ENCODE peak calls at places on chromosomes 2 and 18, in six cellular contexts. One of them, this sample, is unnamed.

GRCh38 chr2:99448556-99448955 is 41.3 kb downstream of the REV1 start:
- DNase-seq in mesenchymal stem cell: peak; percentile 30
- DNase-seq in H1: no peak
- DNase-seq in trophoblast cell: no peak
- DNase-seq in neuronal stem cell: no peak
- DNase-seq in IMR-90: peak; percentile 53
- DNase-seq in this sample: no peak

GRCh38 chr2:181354626-181355025 is 102.6 kb upstream of the ITGA4 start:
- DNase-seq in IMR-90: peak; percentile 63
- DNase-seq in trophoblast cell: peak; percentile 7
- DNase-seq in mesenchymal stem cell: peak; percentile 55
- DNase-seq in neuronal stem cell: no peak
- DNase-seq in H1: no peak
- DNase-seq in this sample: no peak

GRCh38 chr18:21897811-21898210 is 157.2 kb downstream of the MIB1 start:
- DNase-seq in neuronal stem cell: peak; percentile 63
- DNase-seq in IMR-90: peak; percentile 42
- DNase-seq in mesenchymal stem cell: peak; percentile 63
- DNase-seq in H1: peak; percentile 43
- DNase-seq in trophoblast cell: peak; percentile 75
- DNase-seq in this sample: peak; percentile 79

GRCh38 chr18:8814206-8814605 is 108.8 kb downstream of the MTCL1 start:
- DNase-seq in neuronal stem cell: no peak
- DNase-seq in H1: no peak
- DNase-seq in trophoblast cell: no peak
- DNase-seq in IMR-90: peak; percentile 76
- DNase-seq in mesenchymal stem cell: no peak
- DNase-seq in this sample: no peak

GRCh38 chr2:80302465-80303005 is 2.0 kb downstream of the LRRTM1 start:
- DNase-seq in H1: no peak
- DNase-seq in neuronal stem cell: no peak
- DNase-seq in mesenchymal stem cell: no peak
- DNase-seq in IMR-90: no peak
- DNase-seq in trophoblast cell: no peak
- DNase-seq in this sample: peak; percentile 27

GRCh38 chr2:54054271-54054670 is 61.1 kb upstream of the ACYP2 start:
- DNase-seq in mesenchymal stem cell: no peak
- DNase-seq in trophoblast cell: no peak
- DNase-seq in neuronal stem cell: no peak
- DNase-seq in H1: no peak
- DNase-seq in IMR-90: no peak
- DNase-seq in this sample: no peak

GRCh38 chr18:13647761-13648160 is 78.6 kb downstream of the FAM210A start:
- DNase-seq in IMR-90: no peak
- DNase-seq in mesenchymal stem cell: no peak
- DNase-seq in neuronal stem cell: no peak
- DNase-seq in H1: no peak
- DNase-seq in trophoblast cell: no peak
- DNase-seq in this sample: no peak

GRCh38 chr2:111678161-111678560 is 205.8 kb downstream of the ANAPC1 start:
- DNase-seq in IMR-90: no peak
- DNase-seq in H1: no peak
- DNase-seq in mesenchymal stem cell: no peak
- DNase-seq in trophoblast cell: no peak
- DNase-seq in neuronal stem cell: no peak
- DNase-seq in this sample: no peak

GRCh38 chr2:234649951-234650350 is 153.1 kb upstream of the ARL4C start:
- DNase-seq in IMR-90: no peak
- DNase-seq in H1: no peak
- DNase-seq in mesenchymal stem cell: no peak
- DNase-seq in neuronal stem cell: no peak
- DNase-seq in trophoblast cell: no peak
- DNase-seq in this sample: peak; percentile 95

GRCh38 chr18:44238449-44238848 is 442.2 kb upstream of the SETBP1 start:
- DNase-seq in trophoblast cell: peak; percentile 7
- DNase-seq in neuronal stem cell: no peak
- DNase-seq in mesenchymal stem cell: no peak
- DNase-seq in IMR-90: no peak
- DNase-seq in H1: no peak
- DNase-seq in this sample: no peak

GRCh38 chr18:43116699-43117294 is 1.3 kb upstream of the RIT2 start:
- DNase-seq in mesenchymal stem cell: no peak
- DNase-seq in IMR-90: no peak
- DNase-seq in H1: no peak
- DNase-seq in neuronal stem cell: no peak
- DNase-seq in trophoblast cell: no peak
- DNase-seq in this sample: no peak

GRCh38 chr18:63199743-63200241 is 119.8 kb downstream of the BCL2 start:
- DNase-seq in trophoblast cell: no peak
- DNase-seq in IMR-90: no peak
- DNase-seq in H1: no peak
- DNase-seq in mesenchymal stem cell: no peak
- DNase-seq in neuronal stem cell: no peak
- DNase-seq in this sample: no peak

GRCh38 chr2:41927581-41928260 is 120.1 kb upstream of the PKDCC start:
- DNase-seq in H1: no peak
- DNase-seq in trophoblast cell: no peak
- DNase-seq in mesenchymal stem cell: no peak
- DNase-seq in neuronal stem cell: no peak
- DNase-seq in IMR-90: no peak
- DNase-seq in this sample: no peak

GRCh38 chr18:38174594-38174993 is 609.0 kb upstream of the CELF4 start:
- DNase-seq in trophoblast cell: no peak
- DNase-seq in IMR-90: no peak
- DNase-seq in neuronal stem cell: no peak
- DNase-seq in H1: no peak
- DNase-seq in mesenchymal stem cell: no peak
- DNase-seq in this sample: no peak

GRCh38 chr2:128513416-128514283 is 195.0 kb upstream of the HS6ST1 start:
- DNase-seq in IMR-90: no peak
- DNase-seq in trophoblast cell: peak; percentile 13
- DNase-seq in neuronal stem cell: no peak
- DNase-seq in H1: no peak
- DNase-seq in mesenchymal stem cell: no peak
- DNase-seq in this sample: no peak

GRCh38 chr2:157596992-157597681 is 31.5 kb downstream of the ACVR1C start:
- DNase-seq in IMR-90: peak; percentile 1
- DNase-seq in trophoblast cell: peak; percentile 19
- DNase-seq in mesenchymal stem cell: peak; percentile 20
- DNase-seq in H1: peak; percentile 21
- DNase-seq in neuronal stem cell: peak; percentile 14
- DNase-seq in this sample: peak; percentile 69

GRCh38 chr18:40348196-40348595 is 1606.8 kb upstream of the PIK3C3 start:
- DNase-seq in trophoblast cell: no peak
- DNase-seq in mesenchymal stem cell: no peak
- DNase-seq in H1: no peak
- DNase-seq in IMR-90: no peak
- DNase-seq in neuronal stem cell: no peak
- DNase-seq in this sample: no peak

GRCh38 chr2:189534854-189535253 is 45.7 kb downstream of the SLC40A1 start:
- DNase-seq in IMR-90: peak; percentile 78
- DNase-seq in trophoblast cell: no peak
- DNase-seq in neuronal stem cell: no peak
- DNase-seq in H1: no peak
- DNase-seq in mesenchymal stem cell: peak; percentile 65
- DNase-seq in this sample: no peak

GRCh38 chr2:144466637-144467036 is 53.3 kb downstream of the ZEB2 start:
- DNase-seq in mesenchymal stem cell: no peak
- DNase-seq in neuronal stem cell: no peak
- DNase-seq in trophoblast cell: no peak
- DNase-seq in IMR-90: no peak
- DNase-seq in H1: no peak
- DNase-seq in this sample: no peak

GRCh38 chr2:234218261-234219180 is 168.0 kb downstream of the SPP2 start:
- DNase-seq in IMR-90: no peak
- DNase-seq in neuronal stem cell: no peak
- DNase-seq in trophoblast cell: no peak
- DNase-seq in mesenchymal stem cell: peak; percentile 6
- DNase-seq in H1: no peak
- DNase-seq in this sample: no peak

GRCh38 chr2:188776634-188777033 is 197.5 kb upstream of the COL3A1 start:
- DNase-seq in H1: no peak
- DNase-seq in trophoblast cell: peak; percentile 83
- DNase-seq in IMR-90: peak; percentile 93
- DNase-seq in neuronal stem cell: no peak
- DNase-seq in mesenchymal stem cell: peak; percentile 69
- DNase-seq in this sample: no peak

GRCh38 chr18:27415495-27415894 is 230.4 kb upstream of the CHST9 start:
- DNase-seq in trophoblast cell: no peak
- DNase-seq in neuronal stem cell: no peak
- DNase-seq in IMR-90: no peak
- DNase-seq in H1: no peak
- DNase-seq in mesenchymal stem cell: no peak
- DNase-seq in this sample: no peak

GRCh38 chr2:181977661-181978350 is 7.8 kb upstream of the PPP1R1C start:
- DNase-seq in trophoblast cell: peak; percentile 98
- DNase-seq in neuronal stem cell: no peak
- DNase-seq in H1: no peak
- DNase-seq in IMR-90: peak; percentile 76
- DNase-seq in mesenchymal stem cell: peak; percentile 57
- DNase-seq in this sample: peak; percentile 10

GRCh38 chr2:231198291-231199173 is at the start of gene ARMC9:
- DNase-seq in neuronal stem cell: peak; percentile 77
- DNase-seq in trophoblast cell: peak; percentile 76
- DNase-seq in IMR-90: peak; percentile 51
- DNase-seq in H1: no peak
- DNase-seq in mesenchymal stem cell: peak; percentile 77
- DNase-seq in this sample: peak; percentile 89
- H3K18ac ChIP-seq in neuronal stem cell: peak within 1 kb of the TSS; percentile 98
- H3K18ac ChIP-seq in trophoblast cell: peak within 1 kb of the TSS; percentile 2
- H3K18ac ChIP-seq in IMR-90: peak within 1 kb of the TSS; percentile 84
- H3K18ac ChIP-seq in H1: peak within 1 kb of the TSS; percentile 97
- H3K18ac ChIP-seq in mesenchymal stem cell: peak within 1 kb of the TSS; percentile 99
- H3K18ac ChIP-seq in this sample: no peak within 1 kb of the TSS

DNA sequence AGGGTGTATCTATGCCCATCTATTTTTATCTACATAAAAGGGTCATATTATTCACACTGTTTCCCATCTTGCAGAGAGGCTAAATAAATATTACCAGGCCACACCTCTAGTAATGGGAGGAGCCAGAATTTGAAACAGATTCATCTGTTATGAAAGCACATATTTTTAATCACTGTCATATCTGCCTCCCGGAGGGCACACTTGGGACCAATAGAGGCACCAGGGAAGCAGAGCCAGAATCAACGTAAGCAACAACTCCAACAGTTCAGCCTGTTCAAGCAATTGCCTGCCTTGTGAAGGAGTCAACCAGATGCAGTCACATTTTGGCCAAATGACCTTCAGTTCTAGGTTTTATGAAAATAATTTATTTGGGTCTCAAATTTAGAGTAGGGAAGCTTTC is 376.8 kb downstream of the TSN start:
- DNase-seq in trophoblast cell: no peak
- DNase-seq in H1: no peak
- DNase-seq in neuronal stem cell: no peak
- DNase-seq in mesenchymal stem cell: no peak
- DNase-seq in IMR-90: no peak
- DNase-seq in this sample: no peak
- H3K4me3 ChIP-seq in trophoblast cell: no peak overlapping the region
- H3K4me3 ChIP-seq in H1: no peak overlapping the region
- H3K4me3 ChIP-seq in neuronal stem cell: no peak overlapping the region
- H3K4me3 ChIP-seq in mesenchymal stem cell: no peak overlapping the region
- H3K4me3 ChIP-seq in IMR-90: no peak overlapping the region
- H3K4me3 ChIP-seq in this sample: no peak overlapping the region

GRCh38 chr2:202064206-202064880 is 8.7 kb upstream of the KIAA2012 start:
- DNase-seq in H1: no peak
- DNase-seq in IMR-90: peak; percentile 94
- DNase-seq in neuronal stem cell: peak; percentile 75
- DNase-seq in trophoblast cell: no peak
- DNase-seq in mesenchymal stem cell: peak; percentile 77
- DNase-seq in this sample: peak; percentile 32
- H2BK120ac ChIP-seq in H1: no peak overlapping the region
- H2BK120ac ChIP-seq in IMR-90: peak overlapping the region; percentile 75
- H2BK120ac ChIP-seq in neuronal stem cell: no peak overlapping the region
- H2BK120ac ChIP-seq in trophoblast cell: no peak overlapping the region
- H2BK120ac ChIP-seq in mesenchymal stem cell: no peak overlapping the region
- H2BK120ac ChIP-seq in this sample: no peak overlapping the region

GRCh38 chr2:46230115-46230571 is 67.1 kb upstream of the EPAS1 start:
- DNase-seq in neuronal stem cell: no peak
- DNase-seq in H1: peak; percentile 15
- DNase-seq in mesenchymal stem cell: no peak
- DNase-seq in IMR-90: no peak
- DNase-seq in trophoblast cell: peak; percentile 96
- DNase-seq in this sample: peak; percentile 43
- H3K18ac ChIP-seq in neuronal stem cell: peak overlapping the region; percentile 27
- H3K18ac ChIP-seq in H1: peak overlapping the region; percentile 76
- H3K18ac ChIP-seq in mesenchymal stem cell: no peak overlapping the region
- H3K18ac ChIP-seq in IMR-90: no peak overlapping the region
- H3K18ac ChIP-seq in trophoblast cell: peak overlapping the region; percentile 85
- H3K18ac ChIP-seq in this sample: peak overlapping the region; percentile 46

DNA sequence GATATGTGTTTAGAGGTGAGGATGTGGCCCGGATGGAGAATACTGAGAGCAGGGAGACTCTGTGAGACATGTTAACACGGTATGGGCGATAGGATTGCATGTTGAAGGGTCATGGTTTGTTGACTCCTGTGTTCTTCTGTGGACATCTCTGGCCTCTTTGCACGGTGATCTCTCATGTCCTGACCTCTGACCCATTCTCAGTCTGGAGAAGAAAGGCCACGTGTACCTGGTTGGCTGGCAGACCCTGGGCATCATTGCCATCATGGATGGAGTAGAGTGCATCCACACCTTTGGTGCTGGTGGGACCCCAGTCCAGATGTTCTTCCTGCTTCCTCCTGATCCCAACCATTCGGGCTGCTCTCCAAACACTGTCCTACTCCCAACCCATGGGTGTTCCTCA is 9.9 kb downstream of the GCKR start:
- DNase-seq in neuronal stem cell: no peak
- DNase-seq in trophoblast cell: no peak
- DNase-seq in IMR-90: no peak
- DNase-seq in mesenchymal stem cell: no peak
- DNase-seq in H1: no peak
- DNase-seq in this sample: no peak
- H3K4me3 ChIP-seq in neuronal stem cell: no peak overlapping the region
- H3K4me3 ChIP-seq in trophoblast cell: no peak overlapping the region
- H3K4me3 ChIP-seq in IMR-90: no peak overlapping the region
- H3K4me3 ChIP-seq in mesenchymal stem cell: no peak overlapping the region
- H3K4me3 ChIP-seq in H1: no peak overlapping the region
- H3K4me3 ChIP-seq in this sample: no peak overlapping the region

GRCh38 chr18:35851286-35851967 is 121.1 kb upstream of the RMP24 start:
- DNase-seq in IMR-90: no peak
- DNase-seq in H1: peak; percentile 81
- DNase-seq in trophoblast cell: no peak
- DNase-seq in mesenchymal stem cell: no peak
- DNase-seq in neuronal stem cell: no peak
- DNase-seq in this sample: peak; percentile 94
- H2BK120ac ChIP-seq in IMR-90: no peak overlapping the region
- H2BK120ac ChIP-seq in H1: peak overlapping the region; percentile 93
- H2BK120ac ChIP-seq in trophoblast cell: no peak overlapping the region
- H2BK120ac ChIP-seq in mesenchymal stem cell: no peak overlapping the region
- H2BK120ac ChIP-seq in neuronal stem cell: no peak overlapping the region
- H2BK120ac ChIP-seq in this sample: peak overlapping the region; percentile 2

DNA sequence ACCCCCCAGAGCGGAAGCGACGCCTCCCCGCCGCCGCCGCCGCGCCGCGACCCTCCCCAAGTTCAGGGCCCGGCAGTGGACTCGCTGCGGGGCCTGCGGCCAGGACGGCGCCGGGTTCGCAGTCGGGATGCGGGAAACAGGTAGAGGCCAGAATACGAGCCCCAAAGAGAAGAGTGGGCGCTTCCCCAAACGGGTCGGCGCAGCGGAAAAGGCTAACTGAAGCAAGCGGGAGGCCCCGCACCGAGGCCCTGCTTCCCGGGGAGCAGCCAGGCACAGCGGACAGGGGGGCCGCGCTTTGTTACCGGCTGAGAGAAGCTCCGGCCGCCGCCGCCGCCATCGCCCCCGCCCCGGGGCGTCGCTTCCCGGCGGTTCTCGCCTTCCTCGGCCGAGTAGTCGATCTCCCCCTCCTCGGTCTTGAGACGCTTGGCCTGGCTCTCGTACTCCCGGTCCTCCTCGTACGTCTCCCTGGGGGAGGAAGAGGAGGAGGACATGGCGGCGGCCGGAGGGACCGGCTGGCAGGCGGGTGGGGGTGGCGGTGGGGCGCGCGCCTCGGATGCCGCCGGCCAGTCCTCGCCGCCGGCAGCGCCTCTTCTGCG is 494 bp downstream of the HNRNPLL start:
- DNase-seq in H1: no peak
- DNase-seq in IMR-90: no peak
- DNase-seq in neuronal stem cell: peak; percentile 48
- DNase-seq in trophoblast cell: peak; percentile 37
- DNase-seq in mesenchymal stem cell: no peak
- DNase-seq in this sample: peak; percentile 54
- H3K18ac ChIP-seq in H1: peak overlapping the region; percentile 96
- H3K18ac ChIP-seq in IMR-90: peak overlapping the region; percentile 80
- H3K18ac ChIP-seq in neuronal stem cell: peak overlapping the region; percentile 100
- H3K18ac ChIP-seq in trophoblast cell: peak overlapping the region; percentile 97
- H3K18ac ChIP-seq in mesenchymal stem cell: peak overlapping the region; percentile 92
- H3K18ac ChIP-seq in this sample: peak overlapping the region; percentile 86

This sample was measured in mesendoderm.